ENCODE peak calls at places on chromosomes 1 and 21, in ten cellular contexts. L is uterus; V is NCI-H1694; O is HTR-8/SVneo; Q is neural crest cell; Y is AG08395; S is DMS 273 treated with DMSO at 0.1 percent for 48 hours; G is CD4-positive, CD25-positive, alpha-beta regulatory T cell; B is RWPE2; T is cardiac muscle cell. I is an unnamed sample.

GRCh38 chr1:247429526-247429925 is 13.6 kb downstream of the NLRP3 start:
- DNase-seq in V (no peak), T (no peak), S (no peak), O (no peak), L (no peak), G (no peak), B (no peak), Q (no peak), Y (no peak), I (no peak)

GRCh38 chr1:222697858-222698257 is 14.4 kb downstream of the AIDA start:
- DNase-seq in O (no peak), L (no peak), T (no peak), V (no peak), S (no peak), G (no peak), Y (peak), B (no peak), Q (no peak), I (no peak)

GRCh38 chr1:179253286-179253972 is 24.0 kb upstream of the ABL2 start:
- DNase-seq in L (no peak), V (no peak), Y (no peak), T (no peak), B (no peak), G (no peak), Q (no peak), O (no peak), S (no peak), I (no peak)

GRCh38 chr1:159179906-159180305 is 8.5 kb downstream of the CADM3 start:
- DNase-seq in V (no peak), S (no peak), Y (no peak), O (no peak), G (no peak), L (no peak), Q (no peak), B (no peak), T (no peak), I (no peak)

GRCh38 chr1:6123816-6124215 is 56.3 kb downstream of the CHD5 start:
- DNase-seq in B (no peak), Y (no peak), O (no peak), G (no peak), V (no peak), T (no peak), L (no peak), Q (no peak), S (no peak), I (no peak)

GRCh38 chr1:2073382-2074230 is 23.4 kb downstream of the PRKCZ start:
- DNase-seq in Y (peak), S (no peak), Q (peak), O (no peak), G (no peak), B (no peak), V (peak), T (no peak), L (no peak), I (no peak)

GRCh38 chr1:40648928-40649591 is 16.4 kb downstream of the RIMS3 start:
- DNase-seq in T (no peak), B (no peak), S (no peak), Q (no peak), V (no peak), G (no peak), Y (no peak), O (no peak), L (no peak), I (no peak)

GRCh38 chr21:24045775-24046215 is 1561.5 kb downstream of the MRPL39 start:
- DNase-seq in T (peak), Q (peak), B (peak), S (no peak), Y (no peak), G (no peak), O (peak), V (no peak), L (peak), I (peak)

GRCh38 chr1:71502026-71502425 is 421.2 kb upstream of the ZRANB2 start:
- DNase-seq in B (no peak), O (no peak), T (no peak), L (no peak), Y (no peak), Q (no peak), S (no peak), G (no peak), V (no peak), I (no peak)

GRCh38 chr1:65948609-65949229 is 156.0 kb downstream of the PDE4B start:
- DNase-seq in Q (no peak), Y (peak), G (no peak), L (no peak), B (no peak), S (no peak), O (no peak), T (no peak), V (no peak), I (no peak)

GRCh38 chr1:220182656-220183055 is 88.7 kb downstream of the IARS2 start:
- DNase-seq in G (no peak), V (no peak), T (no peak), B (no peak), Y (no peak), L (no peak), Q (no peak), S (no peak), O (peak), I (no peak)

GRCh38 chr1:184684285-184685077 is 70.2 kb downstream of the EDEM3 start:
- DNase-seq in O (no peak), G (no peak), S (no peak), B (no peak), L (no peak), Q (no peak), V (no peak), T (no peak), Y (peak), I (no peak)

GRCh38 chr1:54169068-54169467 is 16.3 kb upstream of the CDCP2 start:
- DNase-seq in T (no peak), O (no peak), Q (no peak), S (no peak), Y (no peak), G (no peak), B (no peak), L (no peak), V (no peak), I (no peak)

GRCh38 chr1:163115887-163116286 is 46.7 kb downstream of the RGS4 start:
- DNase-seq in V (no peak), T (no peak), Y (no peak), S (peak), G (no peak), L (no peak), O (no peak), Q (no peak), B (no peak), I (no peak)

GRCh38 chr1:230243146-230243545 is 176.1 kb downstream of the GALNT2 start:
- DNase-seq in T (no peak), Q (no peak), G (no peak), S (no peak), L (no peak), Y (no peak), V (no peak), B (no peak), O (no peak), I (no peak)

GRCh38 chr1:84770481-84770880 is 80.2 kb upstream of the SSX2IP start:
- DNase-seq in G (no peak), Q (no peak), Y (no peak), V (no peak), B (no peak), S (no peak), O (no peak), T (no peak), L (no peak), I (no peak)

GRCh38 chr1:96080925-96081324 is 640.7 kb upstream of the PTBP2 start:
- DNase-seq in L (no peak), V (no peak), S (no peak), O (no peak), G (no peak), T (no peak), B (no peak), Q (no peak), Y (no peak), I (no peak)

GRCh38 chr1:167409183-167409582 is 109.1 kb downstream of the CD247 start:
- DNase-seq in T (no peak), O (no peak), L (no peak), G (no peak), Q (no peak), B (no peak), S (no peak), V (no peak), Y (no peak), I (no peak)

GRCh38 chr1:65804584-65804983 is 11.9 kb downstream of the PDE4B start:
- DNase-seq in V (peak), O (no peak), T (no peak), L (no peak), Q (no peak), G (no peak), S (no peak), Y (no peak), B (no peak), I (no peak)

GRCh38 chr1:203437696-203438315 is 37.8 kb upstream of the PRELP start:
- DNase-seq in T (no peak), O (no peak), S (no peak), V (no peak), B (no peak), Q (no peak), G (no peak), L (no peak), Y (no peak), I (no peak)

GRCh38 chr1:14259191-14259757 is 339.2 kb upstream of the KAZN start:
- DNase-seq in V (no peak), Q (no peak), T (no peak), S (no peak), O (no peak), L (peak), G (no peak), B (no peak), Y (peak), I (peak)

GRCh38 chr1:11985851-11986250 is 5.6 kb downstream of the MFN2 start:
- DNase-seq in B (no peak), O (no peak), L (no peak), Y (peak), G (no peak), V (no peak), Q (no peak), S (no peak), T (no peak), I (no peak)

GRCh38 chr1:26278835-26279597 is 870 bp upstream of the SH3BGRL3 start:
- DNase-seq in B (no peak), S (peak), Y (peak), V (no peak), L (no peak), O (no peak), T (no peak), Q (no peak), G (peak), I (no peak)

GRCh38 chr1:53946252-53947171 is at the start of gene LRRC42:
- DNase-seq in Y (peak), S (no peak), Q (no peak), O (no peak), T (no peak), G (peak), V (peak), L (no peak), B (no peak), I (no peak)

GRCh38 chr1:116494745-116495144 is 76.1 kb downstream of the CD58 start:
- DNase-seq in G (no peak), L (no peak), B (no peak), O (no peak), Y (no peak), Q (no peak), T (no peak), S (no peak), V (no peak), I (no peak)

GRCh38 chr1:69700770-69701169 is 133.0 kb downstream of the LRRC7 start:
- DNase-seq in Q (peak), V (peak), G (no peak), O (no peak), B (no peak), L (no peak), S (no peak), T (peak), Y (peak), I (no peak)

GRCh38 chr1:208172389-208173140 is 71.6 kb downstream of the PLXNA2 start:
- DNase-seq in G (no peak), Y (peak), L (no peak), V (no peak), T (no peak), O (no peak), B (no peak), Q (no peak), S (no peak), I (no peak)

GRCh38 chr1:63124666-63125191 is 197.6 kb upstream of the FOXD3 start:
- DNase-seq in Q (no peak), S (no peak), L (no peak), V (no peak), G (no peak), O (no peak), T (no peak), B (no peak), Y (peak), I (no peak)

GRCh38 chr1:228315945-228316588 is 90.6 kb downstream of the TRIM11 start:
- DNase-seq in S (no peak), V (no peak), L (peak), O (no peak), T (no peak), B (peak), Q (no peak), G (no peak), Y (no peak), I (no peak)

GRCh38 chr1:12542138-12542465 is 75.9 kb downstream of the DHRS3 start:
- DNase-seq in S (no peak), V (no peak), B (peak), L (peak), T (no peak), Y (no peak), Q (no peak), O (no peak), G (no peak), I (no peak)

GRCh38 chr1:24266398-24266941 is 52.7 kb upstream of the GRHL3 start:
- DNase-seq in S (no peak), V (no peak), Q (no peak), T (no peak), O (peak), Y (peak), G (no peak), L (no peak), B (peak), I (no peak)

GRCh38 chr21:38221594-38221993 is 35.2 kb upstream of the KCNJ15 start:
- DNase-seq in L (no peak), T (no peak), B (no peak), G (no peak), V (no peak), S (no peak), Y (no peak), Q (no peak), O (no peak), I (no peak)

GRCh38 chr1:209875510-209875909 is 47.7 kb downstream of the UTP25 start:
- DNase-seq in Y (peak), O (peak), S (peak), Q (no peak), L (no peak), G (no peak), B (no peak), V (peak), T (peak), I (no peak)

GRCh38 chr1:10651377-10651776 is 145.1 kb downstream of the CASZ1 start:
- DNase-seq in Q (peak), B (no peak), S (no peak), T (no peak), V (no peak), Y (no peak), G (no peak), L (no peak), O (peak), I (peak)

GRCh38 chr21:22235866-22236590 is 1237.8 kb downstream of the NCAM2 start:
- DNase-seq in Q (no peak), G (no peak), T (no peak), B (no peak), L (no peak), V (no peak), O (no peak), Y (no peak), S (no peak), I (no peak)

I was measured in lung.